ENCODE peak calls at places on chromosome 10, in four cellular contexts. X, H, Y and C are unnamed samples.

GRCh38 chr10:127048630-127049029 is 143.4 kb downstream of the DOCK1 start:
- DNase-seq in X (no peak), H (no peak), Y (no peak), C (no peak)

GRCh38 chr10:111551001-111551400 is 474.2 kb downstream of the ADRA2A start:
- DNase-seq in X (no peak), H (no peak), Y (no peak), C (no peak)

GRCh38 chr10:21526952-21527633 is 1.6 kb upstream of the SKIDA1 start:
- DNase-seq in X (peak; percentile 72), H (peak; percentile 60), Y (peak; percentile 77), C (peak; percentile 72)

GRCh38 chr10:130301026-130301892 is 165.1 kb downstream of the GLRX3 start:
- DNase-seq in X (no peak), H (peak; percentile 66), Y (no peak), C (no peak)

GRCh38 chr10:15809450-15809849 is 50.9 kb downstream of the MINDY3 start:
- DNase-seq in X (no peak), H (no peak), Y (no peak), C (no peak)

GRCh38 chr10:4812952-4813351 is 13.1 kb upstream of the AKR1E2 start:
- DNase-seq in X (peak; percentile 85), H (no peak), Y (peak; percentile 71), C (peak; percentile 76)

GRCh38 chr10:112389147-112389822 is 15.4 kb downstream of the ACSL5 start:
- DNase-seq in X (peak; percentile 26), H (no peak), Y (peak; percentile 35), C (peak; percentile 28)

GRCh38 chr10:110305767-110306451 is 1.2 kb upstream of the SMNDC1 start:
- DNase-seq in X (peak; percentile 90), H (peak; percentile 47), Y (peak; percentile 85), C (peak; percentile 86)

GRCh38 chr10:110842305-110842952 is 29.3 kb upstream of the PDCD4 start:
- DNase-seq in X (no peak), H (no peak), Y (no peak), C (no peak)

DNA sequence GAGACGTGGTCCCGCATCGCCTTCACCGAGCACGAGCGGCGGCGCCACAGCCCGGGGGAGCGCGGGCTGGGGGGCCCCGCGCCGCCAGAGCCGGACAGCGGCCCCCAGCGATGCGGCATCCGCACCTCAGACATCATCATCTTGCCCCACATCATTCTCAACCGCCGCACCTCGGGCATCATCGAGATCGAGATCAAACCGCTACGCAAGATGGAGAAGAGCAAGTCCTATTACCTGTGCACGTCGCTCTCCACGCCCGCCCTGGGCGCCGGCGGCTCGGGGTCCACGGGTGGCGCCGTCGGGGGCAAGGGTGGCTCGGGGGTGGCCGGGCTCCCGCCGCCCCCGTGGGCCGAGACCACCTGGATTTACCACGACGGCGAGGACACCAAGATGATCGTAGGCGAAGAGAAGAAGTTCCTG is 733 bp downstream of the CNNM2 start:
- DNase-seq in X (peak; percentile 15), H (no peak), Y (peak; percentile 34), C (no peak)
- TF ChIP-seq CTCF in X (no peak), H (no peak), Y (no peak), C (peak; percentile 15)

GRCh38 chr10:23439920-23440875 is 1.3 kb downstream of the OTUD1 start:
- DNase-seq in X (no peak), H (peak; percentile 40), Y (peak; percentile 58), C (peak; percentile 59)

GRCh38 chr10:23439452-23439919 is 611 bp downstream of the OTUD1 start:
- DNase-seq in X (no peak), H (no peak), Y (no peak), C (no peak)

GRCh38 chr10:23437987-23438546 is 808 bp upstream of the OTUD1 start:
- DNase-seq in X (no peak), H (peak; percentile 14), Y (no peak), C (no peak)

GRCh38 chr10:23435378-23435777 is 3.5 kb upstream of the OTUD1 start:
- DNase-seq in X (no peak), H (no peak), Y (no peak), C (no peak)

DNA sequence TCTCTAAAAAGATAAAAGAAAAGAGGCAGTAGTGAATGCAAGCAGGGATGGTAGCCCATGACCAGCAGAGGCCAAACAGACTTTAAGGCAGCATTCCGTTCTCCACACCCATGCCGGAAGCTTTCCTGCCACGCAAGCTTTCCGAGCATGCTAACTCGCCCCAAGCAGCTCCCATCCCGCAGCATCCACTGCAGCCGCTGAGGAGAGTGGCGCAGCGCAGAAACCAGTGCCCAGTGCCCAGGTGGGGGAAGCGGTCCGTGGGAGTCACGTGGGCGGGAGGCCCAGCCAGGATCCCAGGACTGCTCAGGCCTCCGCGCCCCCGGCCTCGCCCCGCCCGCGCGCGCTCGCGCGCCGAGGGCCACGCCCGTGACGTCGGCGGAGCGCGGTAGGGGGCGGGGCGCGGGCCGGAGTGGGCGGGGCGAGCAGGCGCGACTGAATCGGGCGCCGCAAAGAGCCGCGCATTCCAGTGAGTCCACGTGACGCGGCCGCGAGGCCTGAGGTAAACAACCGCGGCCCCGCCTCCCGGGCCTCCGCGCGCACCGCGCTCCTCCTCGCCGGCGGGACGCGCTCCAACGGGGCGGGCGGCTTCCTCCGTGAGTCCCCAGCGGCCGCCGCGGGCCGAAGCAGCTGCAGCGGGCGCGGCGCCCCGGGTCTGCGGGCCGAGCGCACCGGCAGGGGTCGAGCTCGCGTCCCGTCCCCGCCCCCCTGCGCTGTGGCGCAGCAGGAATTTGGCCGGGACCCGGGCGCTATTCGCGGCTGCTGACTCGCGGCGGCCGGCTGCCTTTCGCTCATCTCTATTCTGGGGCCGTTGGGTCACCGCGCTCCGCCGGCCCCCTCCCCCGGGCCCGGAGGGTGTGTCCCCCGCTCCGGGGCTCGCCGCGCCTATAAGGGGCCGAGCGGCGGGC is at the start of gene OTUD1:
- DNase-seq in X (peak; percentile 91), H (peak; percentile 97), Y (peak; percentile 98), C (peak; percentile 93)
- TF ChIP-seq CTCF in X (no peak), H (no peak), Y (peak; percentile 16), C (no peak)

GRCh38 chr10:87816842-87817178 is 1.2 kb downstream of the ATAD1 start:
- DNase-seq in X (peak; percentile 12), H (no peak), Y (no peak), C (peak; percentile 4)
- TF ChIP-seq CTCF in X (no peak), H (no peak), Y (no peak), C (no peak)

GRCh38 chr10:29535778-29536459 is 98.9 kb downstream of the SVIL start:
- DNase-seq in X (no peak), H (peak; percentile 34), Y (no peak), C (no peak)

GRCh38 chr10:29533046-29533445 is 101.7 kb downstream of the SVIL start:
- DNase-seq in X (no peak), H (no peak), Y (no peak), C (no peak)

GRCh38 chr10:29534590-29534989 is 100.2 kb downstream of the SVIL start:
- DNase-seq in X (no peak), H (no peak), Y (no peak), C (no peak)

GRCh38 chr10:29533696-29534285 is 101.0 kb downstream of the SVIL start:
- DNase-seq in X (peak; percentile 16), H (peak; percentile 29), Y (no peak), C (no peak)

DNA sequence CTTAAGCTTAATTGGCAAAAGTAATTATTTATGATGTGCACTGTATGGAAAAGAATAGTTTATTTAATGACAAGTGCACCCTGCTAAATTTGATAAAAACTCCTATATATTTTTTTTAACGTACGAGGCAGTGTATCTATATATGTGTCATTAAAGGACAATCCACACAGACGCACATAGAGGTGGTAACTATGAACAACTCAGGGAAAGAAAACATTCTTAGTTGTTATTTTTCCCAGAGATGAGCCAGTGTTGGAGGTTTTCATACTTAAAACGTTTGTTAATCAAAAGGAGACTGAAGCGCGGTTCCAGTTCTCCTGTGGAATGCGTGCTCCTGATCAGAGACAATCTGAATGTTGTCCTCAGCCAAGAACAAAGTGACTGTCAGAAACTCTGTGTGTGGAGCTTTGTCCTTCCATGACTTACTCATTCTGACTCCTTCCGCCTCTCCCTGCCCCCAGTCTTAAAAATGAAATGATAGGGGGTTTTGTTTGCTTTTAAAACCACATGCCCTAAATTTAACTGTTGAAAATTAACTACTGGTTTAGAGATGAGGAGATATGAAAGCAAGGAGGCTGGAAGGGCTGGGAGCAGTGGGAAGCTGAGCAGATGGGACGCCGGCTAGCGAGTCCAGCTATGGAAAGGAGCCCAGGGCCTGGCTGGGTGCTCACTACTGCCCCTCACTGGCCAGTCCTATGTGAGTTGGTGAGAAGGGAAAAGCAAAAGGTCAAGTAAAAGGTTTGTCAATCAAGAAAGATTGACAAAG is 99.6 kb downstream of the SVIL start:
- DNase-seq in X (peak; percentile 80), H (peak; percentile 94), Y (peak; percentile 81), C (no peak)
- TF ChIP-seq CTCF in X (peak; percentile 76), H (peak; percentile 78), Y (peak; percentile 72), C (peak; percentile 47)